ENCODE peak calls at places on chromosomes 2 and 18, in five cellular contexts. One of them, this sample, is unnamed.

GRCh38 chr18:8705941-8706544 is 687 bp downstream of the MTCL1 start:
- DNase-seq in hepatocyte: peak; percentile 53
- DNase-seq in CD4-positive, alpha-beta memory T cell: peak; percentile 23
- DNase-seq in tibial nerve: no peak
- DNase-seq in transverse colon: no peak
- DNase-seq in this sample: peak; percentile 20

GRCh38 chr2:84906900-84907714 is 1.7 kb downstream of the TMSB10 start:
- DNase-seq in CD4-positive, alpha-beta memory T cell: peak; percentile 65
- DNase-seq in tibial nerve: peak; percentile 77
- DNase-seq in hepatocyte: peak; percentile 64
- DNase-seq in transverse colon: peak; percentile 69
- DNase-seq in this sample: no peak

GRCh38 chr2:121480826-121481225 is 49.9 kb upstream of the RNU4ATAC start:
- DNase-seq in hepatocyte: peak; percentile 67
- DNase-seq in tibial nerve: no peak
- DNase-seq in CD4-positive, alpha-beta memory T cell: no peak
- DNase-seq in transverse colon: no peak
- DNase-seq in this sample: no peak

GRCh38 chr2:113141451-113141850 is 14.1 kb downstream of the IL1RN start:
- DNase-seq in transverse colon: no peak
- DNase-seq in hepatocyte: no peak
- DNase-seq in CD4-positive, alpha-beta memory T cell: no peak
- DNase-seq in tibial nerve: no peak
- DNase-seq in this sample: no peak

GRCh38 chr2:181368036-181368435 is 89.2 kb upstream of the ITGA4 start:
- DNase-seq in hepatocyte: no peak
- DNase-seq in CD4-positive, alpha-beta memory T cell: no peak
- DNase-seq in tibial nerve: no peak
- DNase-seq in transverse colon: no peak
- DNase-seq in this sample: no peak

GRCh38 chr18:63511285-63511684 is 30.9 kb upstream of the SERPINB12 start:
- DNase-seq in transverse colon: no peak
- DNase-seq in CD4-positive, alpha-beta memory T cell: no peak
- DNase-seq in hepatocyte: peak; percentile 55
- DNase-seq in tibial nerve: peak; percentile 17
- DNase-seq in this sample: no peak

GRCh38 chr2:54579682-54580349 is 123.7 kb downstream of the SPTBN1 start:
- DNase-seq in CD4-positive, alpha-beta memory T cell: peak; percentile 58
- DNase-seq in tibial nerve: no peak
- DNase-seq in hepatocyte: peak; percentile 66
- DNase-seq in transverse colon: peak; percentile 77
- DNase-seq in this sample: peak; percentile 54

GRCh38 chr2:226652983-226653765 is 146.4 kb downstream of the IRS1 start:
- DNase-seq in hepatocyte: no peak
- DNase-seq in CD4-positive, alpha-beta memory T cell: no peak
- DNase-seq in tibial nerve: no peak
- DNase-seq in transverse colon: no peak
- DNase-seq in this sample: no peak

GRCh38 chr2:191245046-191245868 is at the start of gene MYO1B:
- DNase-seq in tibial nerve: peak; percentile 21
- DNase-seq in CD4-positive, alpha-beta memory T cell: peak; percentile 39
- DNase-seq in transverse colon: peak; percentile 82
- DNase-seq in hepatocyte: peak; percentile 93
- DNase-seq in this sample: peak; percentile 10

GRCh38 chr18:35592298-35592697 is 10.8 kb downstream of the GALNT1 start:
- DNase-seq in tibial nerve: no peak
- DNase-seq in hepatocyte: no peak
- DNase-seq in CD4-positive, alpha-beta memory T cell: no peak
- DNase-seq in transverse colon: no peak
- DNase-seq in this sample: no peak

GRCh38 chr2:22879009-22879863 is 505.7 kb upstream of the KLHL29 start:
- DNase-seq in CD4-positive, alpha-beta memory T cell: no peak
- DNase-seq in tibial nerve: no peak
- DNase-seq in transverse colon: no peak
- DNase-seq in hepatocyte: no peak
- DNase-seq in this sample: no peak

GRCh38 chr2:17309741-17310339 is 208.4 kb downstream of the RAD51AP2 start:
- DNase-seq in transverse colon: peak; percentile 15
- DNase-seq in hepatocyte: peak; percentile 86
- DNase-seq in CD4-positive, alpha-beta memory T cell: no peak
- DNase-seq in tibial nerve: peak; percentile 18
- DNase-seq in this sample: no peak

GRCh38 chr18:9753863-9754262 is 45.8 kb downstream of the RAB31 start:
- DNase-seq in CD4-positive, alpha-beta memory T cell: no peak
- DNase-seq in transverse colon: no peak
- DNase-seq in hepatocyte: no peak
- DNase-seq in tibial nerve: no peak
- DNase-seq in this sample: no peak

GRCh38 chr18:1805526-1805925 is 765.8 kb downstream of the METTL4 start:
- DNase-seq in tibial nerve: no peak
- DNase-seq in CD4-positive, alpha-beta memory T cell: no peak
- DNase-seq in transverse colon: no peak
- DNase-seq in hepatocyte: no peak
- DNase-seq in this sample: no peak

GRCh38 chr18:75551071-75551470 is 123.6 kb upstream of the SMIM21 start:
- DNase-seq in hepatocyte: peak; percentile 28
- DNase-seq in tibial nerve: no peak
- DNase-seq in transverse colon: no peak
- DNase-seq in CD4-positive, alpha-beta memory T cell: no peak
- DNase-seq in this sample: no peak

GRCh38 chr2:204794624-204795023 is 249.3 kb downstream of the PARD3B start:
- DNase-seq in hepatocyte: no peak
- DNase-seq in tibial nerve: no peak
- DNase-seq in CD4-positive, alpha-beta memory T cell: no peak
- DNase-seq in transverse colon: no peak
- DNase-seq in this sample: no peak

GRCh38 chr2:179837408-179837807 is 24.0 kb downstream of the ZNF385B start:
- DNase-seq in hepatocyte: no peak
- DNase-seq in tibial nerve: no peak
- DNase-seq in transverse colon: no peak
- DNase-seq in CD4-positive, alpha-beta memory T cell: no peak
- DNase-seq in this sample: no peak

GRCh38 chr2:18479901-18480369 is 80.5 kb downstream of the RDH14 start:
- DNase-seq in CD4-positive, alpha-beta memory T cell: no peak
- DNase-seq in hepatocyte: peak; percentile 14
- DNase-seq in tibial nerve: peak; percentile 42
- DNase-seq in transverse colon: no peak
- DNase-seq in this sample: no peak
- H3K4me1 ChIP-seq in CD4-positive, alpha-beta memory T cell: no peaks in the 10 kb centered on the region
- H3K4me1 ChIP-seq in hepatocyte: peaks cover 3% of the 10 kb centered on the region
- H3K4me1 ChIP-seq in tibial nerve: no peaks in the 10 kb centered on the region
- H3K4me1 ChIP-seq in transverse colon: no peaks in the 10 kb centered on the region
- H3K4me1 ChIP-seq in this sample: no peaks in the 10 kb centered on the region

DNA sequence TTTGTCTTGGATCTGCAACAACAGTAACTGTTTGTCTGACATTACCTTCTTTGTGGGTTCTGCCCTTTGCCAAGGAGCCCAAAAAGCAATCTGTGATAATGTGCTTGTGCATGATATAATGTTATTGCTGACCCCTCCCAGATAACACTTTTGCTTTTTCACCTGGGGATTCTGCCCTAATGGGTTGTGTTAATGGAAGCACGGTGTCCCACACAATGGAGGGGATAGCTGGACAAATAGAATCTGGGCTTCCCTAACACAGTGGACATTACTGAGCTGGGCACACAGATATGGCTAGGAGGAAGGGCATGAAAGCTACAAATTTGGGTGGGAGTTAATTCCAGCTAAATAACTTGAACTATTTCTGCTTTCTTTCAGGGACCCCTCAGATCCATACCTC is 20.6 kb downstream of the PLB1 start:
- DNase-seq in hepatocyte: no peak
- DNase-seq in tibial nerve: no peak
- DNase-seq in transverse colon: no peak
- DNase-seq in CD4-positive, alpha-beta memory T cell: no peak
- DNase-seq in this sample: no peak
- H3K36me3 ChIP-seq in hepatocyte: no peaks in the 10 kb centered on the region
- H3K36me3 ChIP-seq in tibial nerve: no peaks in the 10 kb centered on the region
- H3K36me3 ChIP-seq in transverse colon: no peaks in the 10 kb centered on the region
- H3K36me3 ChIP-seq in CD4-positive, alpha-beta memory T cell: no peaks in the 10 kb centered on the region
- H3K36me3 ChIP-seq in this sample: no peaks in the 10 kb centered on the region

GRCh38 chr2:169834401-169834800 is 7.1 kb downstream of the UBR3 start:
- DNase-seq in CD4-positive, alpha-beta memory T cell: no peak
- DNase-seq in transverse colon: no peak
- DNase-seq in tibial nerve: no peak
- DNase-seq in hepatocyte: no peak
- DNase-seq in this sample: no peak
- H3K4me1 ChIP-seq in CD4-positive, alpha-beta memory T cell: peaks cover 56% of the 10 kb centered on the region
- H3K4me1 ChIP-seq in transverse colon: peaks cover 17% of the 10 kb centered on the region
- H3K4me1 ChIP-seq in tibial nerve: peaks cover 25% of the 10 kb centered on the region
- H3K4me1 ChIP-seq in hepatocyte: peaks cover under 1% of the 10 kb centered on the region
- H3K4me1 ChIP-seq in this sample: peaks cover 12% of the 10 kb centered on the region

GRCh38 chr2:171447675-171448074 is 13.6 kb downstream of the DCAF17 start:
- DNase-seq in transverse colon: no peak
- DNase-seq in CD4-positive, alpha-beta memory T cell: no peak
- DNase-seq in hepatocyte: no peak
- DNase-seq in tibial nerve: no peak
- DNase-seq in this sample: no peak

GRCh38 chr2:171451074-171451473 is 17.0 kb downstream of the DCAF17 start:
- DNase-seq in tibial nerve: no peak
- DNase-seq in CD4-positive, alpha-beta memory T cell: no peak
- DNase-seq in transverse colon: no peak
- DNase-seq in hepatocyte: no peak
- DNase-seq in this sample: no peak
- H3K36me3 ChIP-seq in tibial nerve: peaks cover 9% of the 10 kb centered on the region
- H3K36me3 ChIP-seq in CD4-positive, alpha-beta memory T cell: peaks cover 21% of the 10 kb centered on the region
- H3K36me3 ChIP-seq in transverse colon: peaks cover 62% of the 10 kb centered on the region
- H3K36me3 ChIP-seq in hepatocyte: no peaks in the 10 kb centered on the region
- H3K36me3 ChIP-seq in this sample: peaks cover 10% of the 10 kb centered on the region

DNA sequence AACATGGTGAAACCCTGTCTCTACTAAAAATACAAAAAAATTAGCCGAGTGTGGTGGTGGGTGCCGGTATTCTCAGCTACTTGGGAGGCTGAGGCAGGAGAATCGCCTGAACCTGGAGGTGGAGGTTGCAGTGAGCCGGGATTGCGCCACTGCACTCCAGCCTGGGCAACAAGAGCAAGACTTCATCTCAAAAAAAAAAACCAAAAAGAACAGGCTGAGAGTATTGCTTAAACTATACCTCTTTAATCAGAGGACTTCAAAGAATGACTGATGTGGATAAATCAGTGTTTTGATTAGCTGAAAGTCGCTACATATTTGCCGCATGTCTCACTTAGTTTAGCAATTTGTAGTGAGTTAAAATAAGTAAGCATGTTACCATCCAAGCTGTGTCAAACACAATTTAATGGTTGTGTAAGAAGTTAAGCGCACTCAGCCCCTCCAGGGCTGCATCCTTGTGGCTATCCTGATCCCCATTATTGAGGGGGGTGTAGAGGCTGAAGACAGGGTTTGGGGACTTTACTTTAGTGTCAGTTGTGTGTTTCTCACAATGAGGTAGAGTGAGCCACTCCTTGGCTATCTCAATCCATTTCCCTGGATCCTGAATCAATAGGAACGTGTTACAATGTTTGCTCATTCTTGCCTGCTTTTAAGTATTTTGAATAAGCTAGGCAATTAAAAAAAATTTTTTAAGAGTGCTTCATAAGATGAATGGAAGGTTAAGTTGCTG is 11.0 kb upstream of the FARP2 start:
- DNase-seq in hepatocyte: no peak
- DNase-seq in tibial nerve: no peak
- DNase-seq in CD4-positive, alpha-beta memory T cell: no peak
- DNase-seq in transverse colon: no peak
- DNase-seq in this sample: no peak
- H3K4me1 ChIP-seq in hepatocyte: no peaks in the 10 kb centered on the region
- H3K4me1 ChIP-seq in tibial nerve: no peaks in the 10 kb centered on the region
- H3K4me1 ChIP-seq in CD4-positive, alpha-beta memory T cell: peaks cover 7% of the 10 kb centered on the region
- H3K4me1 ChIP-seq in transverse colon: peaks cover 7% of the 10 kb centered on the region
- H3K4me1 ChIP-seq in this sample: peaks cover 12% of the 10 kb centered on the region